ENCODE peak calls at places on chromosomes 16 and 17, in ten cellular contexts. One of them, this sample, is unnamed.

GRCh38 chr17:17663160-17664072 is 17.8 kb upstream of the RAI1 start:
- DNase-seq in T-helper 2 cell: peak
- DNase-seq in T-helper 1 cell: peak
- DNase-seq in right atrium auricular region: no peak
- DNase-seq in lower leg skin: no peak
- DNase-seq in cardiac fibroblast: peak
- DNase-seq in endodermal cell: peak
- DNase-seq in KBM-7: peak
- DNase-seq in anterior cingulate cortex: peak
- DNase-seq in stimulated activated CD4-positive, alpha-beta T cell treated with anti-CD3 and anti-CD28 coated beads, Interleukin-2, amount 100 ng/mL, for 24 hours: peak
- DNase-seq in this sample: peak

GRCh38 chr17:43728081-43728480 is 30.5 kb downstream of the SOST start:
- DNase-seq in anterior cingulate cortex: no peak
- DNase-seq in endodermal cell: no peak
- DNase-seq in lower leg skin: no peak
- DNase-seq in stimulated activated CD4-positive, alpha-beta T cell treated with anti-CD3 and anti-CD28 coated beads, Interleukin-2, amount 100 ng/mL, for 24 hours: no peak
- DNase-seq in KBM-7: no peak
- DNase-seq in cardiac fibroblast: no peak
- DNase-seq in right atrium auricular region: no peak
- DNase-seq in T-helper 2 cell: no peak
- DNase-seq in T-helper 1 cell: no peak
- DNase-seq in this sample: no peak

GRCh38 chr16:85900031-85900792 is 1.2 kb downstream of the IRF8 start:
- DNase-seq in right atrium auricular region: no peak
- DNase-seq in stimulated activated CD4-positive, alpha-beta T cell treated with anti-CD3 and anti-CD28 coated beads, Interleukin-2, amount 100 ng/mL, for 24 hours: no peak
- DNase-seq in anterior cingulate cortex: no peak
- DNase-seq in lower leg skin: peak
- DNase-seq in T-helper 2 cell: no peak
- DNase-seq in cardiac fibroblast: no peak
- DNase-seq in KBM-7: no peak
- DNase-seq in T-helper 1 cell: no peak
- DNase-seq in endodermal cell: no peak
- DNase-seq in this sample: no peak

GRCh38 chr17:14903810-14904209 is 361.3 kb downstream of the PMP22 start:
- DNase-seq in right atrium auricular region: no peak
- DNase-seq in stimulated activated CD4-positive, alpha-beta T cell treated with anti-CD3 and anti-CD28 coated beads, Interleukin-2, amount 100 ng/mL, for 24 hours: no peak
- DNase-seq in T-helper 1 cell: no peak
- DNase-seq in T-helper 2 cell: no peak
- DNase-seq in KBM-7: no peak
- DNase-seq in endodermal cell: no peak
- DNase-seq in anterior cingulate cortex: no peak
- DNase-seq in cardiac fibroblast: peak
- DNase-seq in lower leg skin: no peak
- DNase-seq in this sample: no peak

GRCh38 chr17:47889734-47890529 is 6.1 kb upstream of the SP2 start:
- DNase-seq in endodermal cell: peak
- DNase-seq in T-helper 2 cell: peak
- DNase-seq in lower leg skin: peak
- DNase-seq in cardiac fibroblast: peak
- DNase-seq in anterior cingulate cortex: peak
- DNase-seq in T-helper 1 cell: peak
- DNase-seq in stimulated activated CD4-positive, alpha-beta T cell treated with anti-CD3 and anti-CD28 coated beads, Interleukin-2, amount 100 ng/mL, for 24 hours: peak
- DNase-seq in right atrium auricular region: peak
- DNase-seq in KBM-7: peak
- DNase-seq in this sample: peak

GRCh38 chr17:44134752-44135568 is 6.8 kb upstream of the HROB start:
- DNase-seq in lower leg skin: no peak
- DNase-seq in endodermal cell: no peak
- DNase-seq in KBM-7: no peak
- DNase-seq in T-helper 1 cell: no peak
- DNase-seq in stimulated activated CD4-positive, alpha-beta T cell treated with anti-CD3 and anti-CD28 coated beads, Interleukin-2, amount 100 ng/mL, for 24 hours: no peak
- DNase-seq in right atrium auricular region: no peak
- DNase-seq in anterior cingulate cortex: no peak
- DNase-seq in cardiac fibroblast: no peak
- DNase-seq in T-helper 2 cell: no peak
- DNase-seq in this sample: no peak

GRCh38 chr17:77592503-77592902 is 366.0 kb upstream of the TNRC6C start:
- DNase-seq in cardiac fibroblast: no peak
- DNase-seq in T-helper 2 cell: no peak
- DNase-seq in KBM-7: no peak
- DNase-seq in T-helper 1 cell: no peak
- DNase-seq in lower leg skin: peak
- DNase-seq in anterior cingulate cortex: no peak
- DNase-seq in stimulated activated CD4-positive, alpha-beta T cell treated with anti-CD3 and anti-CD28 coated beads, Interleukin-2, amount 100 ng/mL, for 24 hours: no peak
- DNase-seq in right atrium auricular region: no peak
- DNase-seq in endodermal cell: peak
- DNase-seq in this sample: no peak

GRCh38 chr16:84069540-84069939 is 26.9 kb upstream of the SLC38A8 start:
- DNase-seq in KBM-7: no peak
- DNase-seq in right atrium auricular region: no peak
- DNase-seq in anterior cingulate cortex: peak
- DNase-seq in stimulated activated CD4-positive, alpha-beta T cell treated with anti-CD3 and anti-CD28 coated beads, Interleukin-2, amount 100 ng/mL, for 24 hours: no peak
- DNase-seq in T-helper 1 cell: no peak
- DNase-seq in cardiac fibroblast: no peak
- DNase-seq in endodermal cell: no peak
- DNase-seq in lower leg skin: no peak
- DNase-seq in T-helper 2 cell: no peak
- DNase-seq in this sample: no peak

GRCh38 chr16:83402969-83403368 is 404.8 kb upstream of the HSBP1 start:
- DNase-seq in KBM-7: no peak
- DNase-seq in right atrium auricular region: no peak
- DNase-seq in endodermal cell: no peak
- DNase-seq in T-helper 1 cell: no peak
- DNase-seq in lower leg skin: no peak
- DNase-seq in anterior cingulate cortex: no peak
- DNase-seq in stimulated activated CD4-positive, alpha-beta T cell treated with anti-CD3 and anti-CD28 coated beads, Interleukin-2, amount 100 ng/mL, for 24 hours: no peak
- DNase-seq in cardiac fibroblast: peak
- DNase-seq in T-helper 2 cell: no peak
- DNase-seq in this sample: no peak

GRCh38 chr17:39123627-39124026 is 27.8 kb downstream of the PLXDC1 start:
- DNase-seq in endodermal cell: no peak
- DNase-seq in lower leg skin: no peak
- DNase-seq in KBM-7: no peak
- DNase-seq in anterior cingulate cortex: no peak
- DNase-seq in T-helper 1 cell: no peak
- DNase-seq in stimulated activated CD4-positive, alpha-beta T cell treated with anti-CD3 and anti-CD28 coated beads, Interleukin-2, amount 100 ng/mL, for 24 hours: no peak
- DNase-seq in right atrium auricular region: no peak
- DNase-seq in cardiac fibroblast: no peak
- DNase-seq in T-helper 2 cell: no peak
- DNase-seq in this sample: no peak